ENCODE peak calls at places on chromosomes 6 and 20, in eight cellular contexts. U is OCI-LY7; S is heart right ventricle; K is ascending aorta; A is pancreas; J is CD8-positive, alpha-beta memory T cell; W is astrocyte of the spinal cord; C is cardiac fibroblast. T is an unnamed sample.
A peak's percentile ranks its signal among the peaks of the same experiment; 100 is the strongest.

GRCh38 chr6:44245912-44246662 is 814 bp upstream of the HSP90AB1 start:
- DNase-seq in U (peak; percentile 90), S (peak; percentile 92), K (peak; percentile 70), A (peak; percentile 89), J (peak; percentile 80), W (peak; percentile 87), C (peak; percentile 92), T (peak; percentile 65)

GRCh38 chr6:71502210-71502609 is 213.6 kb downstream of the OGFRL1 start:
- DNase-seq in U (no peak), S (no peak), K (no peak), A (no peak), J (no peak), W (no peak), C (no peak), T (no peak)

GRCh38 chr6:45584127-45584526 is 206.4 kb upstream of the SUPT3H start:
- DNase-seq in U (no peak), S (no peak), K (no peak), A (no peak), J (peak; percentile 39), W (no peak), C (no peak), T (peak; percentile 43)

GRCh38 chr6:32954983-32955802 is 2.3 kb upstream of the HLA-DMA start:
- DNase-seq in U (peak; percentile 76), S (no peak), K (no peak), A (peak; percentile 67), J (peak; percentile 21), W (peak; percentile 16), C (peak; percentile 26), T (peak; percentile 60)

GRCh38 chr20:36366623-36367369 is 60.7 kb downstream of the DLGAP4 start:
- DNase-seq in U (no peak), S (no peak), K (no peak), A (no peak), J (no peak), W (no peak), C (no peak), T (no peak)

GRCh38 chr6:157050537-157051280 is 272.6 kb downstream of the TMEM242 start:
- DNase-seq in U (no peak), S (peak; percentile 52), K (no peak), A (no peak), J (no peak), W (no peak), C (peak; percentile 55), T (no peak)

GRCh38 chr6:53623497-53623896 is 42.1 kb downstream of the KLHL31 start:
- DNase-seq in U (no peak), S (no peak), K (no peak), A (no peak), J (no peak), W (peak; percentile 82), C (no peak), T (no peak)

GRCh38 chr20:58264271-58264670 is 35.8 kb upstream of the ANKRD60 start:
- DNase-seq in U (no peak), S (no peak), K (no peak), A (no peak), J (no peak), W (no peak), C (no peak), T (no peak)

GRCh38 chr6:38774933-38775707 is 60.0 kb downstream of the DNAH8 start:
- DNase-seq in U (no peak), S (no peak), K (no peak), A (no peak), J (no peak), W (no peak), C (no peak), T (no peak)

GRCh38 chr6:137571854-137572253 is 77.7 kb upstream of the OLIG3 start:
- DNase-seq in U (peak; percentile 59), S (no peak), K (no peak), A (no peak), J (peak; percentile 44), W (peak; percentile 2), C (peak; percentile 19), T (peak; percentile 69)

GRCh38 chr20:41308290-41308691 is 9.2 kb downstream of the ZHX3 start:
- DNase-seq in U (no peak), S (no peak), K (no peak), A (no peak), J (no peak), W (peak; percentile 85), C (peak; percentile 90), T (no peak)

GRCh38 chr6:144343736-144344428 is 58.7 kb downstream of the UTRN start:
- DNase-seq in U (peak; percentile 72), S (peak; percentile 31), K (no peak), A (no peak), J (peak; percentile 78), W (no peak), C (no peak), T (peak; percentile 83)
- H3K4me3 ChIP-seq in U (peak overlapping the region; percentile 63), S (peak overlapping the region; percentile 17), K (peak overlapping the region; percentile 29), A (no peak overlapping the region), J (peak overlapping the region; percentile 75), W (no peak overlapping the region), C (no peak overlapping the region), T (peak overlapping the region; percentile 73)

GRCh38 chr6:10559492-10560150 is 38.5 kb downstream of the GCNT2 start:
- DNase-seq in U (no peak), S (no peak), K (no peak), A (no peak), J (no peak), W (no peak), C (no peak), T (no peak)
- H3K4me3 ChIP-seq in U (no peak overlapping the region), S (no peak overlapping the region), K (no peak overlapping the region), A (no peak overlapping the region), J (no peak overlapping the region), W (no peak overlapping the region), C (no peak overlapping the region), T (no peak overlapping the region)

DNA sequence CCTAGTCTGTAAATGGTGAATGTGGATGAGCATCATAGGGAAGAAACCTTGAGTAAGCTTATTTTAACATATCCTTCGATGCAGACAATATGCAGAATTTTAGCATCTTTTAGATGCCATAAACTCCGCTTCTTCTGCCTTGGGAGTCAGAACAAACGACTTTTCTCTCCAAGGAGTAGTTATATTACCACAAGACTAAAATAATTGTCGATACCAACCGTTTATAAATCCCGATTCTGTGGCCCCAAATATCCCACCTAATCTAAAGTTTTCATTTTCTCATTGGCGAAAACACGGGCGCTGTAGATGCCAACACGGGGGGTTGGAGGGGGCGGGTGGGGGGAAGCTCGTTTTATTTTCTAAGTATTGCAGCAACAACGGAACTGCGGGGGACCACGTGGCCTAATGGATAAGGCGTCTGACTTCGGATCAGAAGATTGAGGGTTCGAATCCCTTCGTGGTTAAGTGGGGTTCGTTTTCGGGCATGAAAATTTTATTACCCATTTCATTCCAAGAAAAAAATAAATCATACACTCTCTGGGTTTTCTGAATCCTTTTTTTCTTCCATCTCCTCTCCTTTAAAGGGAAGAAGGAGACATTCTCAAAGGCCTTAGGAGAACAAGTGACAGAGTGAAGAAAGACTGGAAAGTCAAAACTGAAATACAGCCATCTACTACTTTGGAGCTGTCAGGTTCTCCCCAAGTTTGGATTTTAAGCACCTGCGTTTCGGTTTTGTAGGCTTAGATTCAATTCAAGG is 65.5 kb upstream of the BTN3A2 start:
- DNase-seq in U (no peak), S (no peak), K (no peak), A (no peak), J (no peak), W (no peak), C (no peak), T (no peak)
- H3K4me3 ChIP-seq in U (no peak overlapping the region), S (no peak overlapping the region), K (no peak overlapping the region), A (no peak overlapping the region), J (no peak overlapping the region), W (peak overlapping the region; percentile 11), C (no peak overlapping the region), T (no peak overlapping the region)

GRCh38 chr20:53580376-53581111 is 13.1 kb downstream of the ZNF217 start:
- DNase-seq in U (no peak), S (no peak), K (no peak), A (no peak), J (no peak), W (no peak), C (no peak), T (no peak)
- H3K4me3 ChIP-seq in U (peak overlapping the region; percentile 68), S (no peak overlapping the region), K (no peak overlapping the region), A (no peak overlapping the region), J (peak overlapping the region; percentile 61), W (no peak overlapping the region), C (no peak overlapping the region), T (no peak overlapping the region)

GRCh38 chr6:27250277-27250954 is 2.9 kb downstream of the PRSS16 start:
- DNase-seq in U (peak; percentile 3), S (no peak), K (no peak), A (no peak), J (no peak), W (no peak), C (no peak), T (no peak)
- H3K4me3 ChIP-seq in U (peak overlapping the region; percentile 80), S (peak overlapping the region; percentile 42), K (peak overlapping the region; percentile 76), A (peak overlapping the region; percentile 57), J (peak overlapping the region; percentile 68), W (peak overlapping the region; percentile 47), C (peak overlapping the region; percentile 54), T (peak overlapping the region; percentile 59)

DNA sequence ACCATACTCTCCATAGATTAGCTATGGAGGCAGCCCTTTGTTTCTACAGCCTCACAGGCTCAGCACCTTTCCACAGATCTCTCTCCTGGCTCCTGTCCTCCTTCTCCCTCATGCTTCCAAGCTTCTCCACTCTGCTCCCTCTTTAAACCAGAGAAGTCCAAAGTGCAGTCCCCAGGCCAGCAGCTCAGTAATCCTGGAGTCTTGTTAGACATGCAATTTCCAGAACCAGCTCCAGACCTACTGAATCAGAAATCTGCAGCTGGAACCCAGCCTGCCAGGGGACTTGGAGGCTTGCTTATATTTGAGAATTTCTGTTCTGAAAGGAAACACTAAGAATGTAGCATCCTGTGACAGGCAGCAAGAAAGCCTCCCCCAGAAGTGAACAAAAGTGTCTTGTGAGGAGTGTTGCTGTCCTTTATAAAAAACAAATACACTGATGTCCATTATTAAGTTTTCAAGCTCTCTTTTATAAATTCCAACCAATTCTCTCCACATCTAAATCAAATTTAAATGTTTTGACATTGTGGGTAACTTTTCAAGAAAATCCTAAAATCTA is 438.1 kb downstream of the BCKDHB start:
- DNase-seq in U (no peak), S (no peak), K (no peak), A (no peak), J (no peak), W (no peak), C (no peak), T (no peak)
- H3K4me3 ChIP-seq in U (no peak overlapping the region), S (no peak overlapping the region), K (no peak overlapping the region), A (no peak overlapping the region), J (no peak overlapping the region), W (no peak overlapping the region), C (no peak overlapping the region), T (no peak overlapping the region)

T was measured in Jurkat, Clone E6-1.